ENCODE peak calls at places on chromosome 22, in four cellular contexts. V is A549, Z is HepG2, T is K562. C is an unnamed sample.

GRCh38 chr22:23781533-23781932 is 5.2 kb upstream of the SMARCB1 start:
- DNase-seq in V (peak), Z (no peak), T (peak), C (no peak)

GRCh38 chr22:28802595-28803087 is 2.3 kb upstream of the XBP1 start:
- DNase-seq in V (no peak), Z (peak), T (no peak), C (no peak)

GRCh38 chr22:32926600-32926999 is 125.1 kb downstream of the TIMP3 start:
- DNase-seq in V (peak), Z (peak), T (peak), C (no peak)

GRCh38 chr22:36571991-36572390 is 43.0 kb upstream of the EIF3D start:
- DNase-seq in V (no peak), Z (no peak), T (no peak), C (no peak)

GRCh38 chr22:48968201-48968959 is 859.3 kb downstream of the BRD1 start:
- DNase-seq in V (no peak), Z (peak), T (peak), C (peak)

GRCh38 chr22:35154937-35155387 is 89.0 kb downstream of the ISX start:
- DNase-seq in V (peak), Z (peak), T (peak), C (peak)

GRCh38 chr22:23478175-23478574 is 101.9 kb downstream of the IGLL1 start:
- DNase-seq in V (no peak), Z (no peak), T (peak), C (no peak)

GRCh38 chr22:36573815-36574350 is 44.9 kb upstream of the EIF3D start:
- DNase-seq in V (no peak), Z (no peak), T (no peak), C (no peak)

GRCh38 chr22:21042978-21043855 is 2.5 kb upstream of the LRRC74B start:
- DNase-seq in V (no peak), Z (no peak), T (peak), C (no peak)

GRCh38 chr22:22903355-22903777 is 15.8 kb downstream of the IGLL5 start:
- DNase-seq in V (no peak), Z (no peak), T (peak), C (no peak)

GRCh38 chr22:23862103-23862502 is 4.4 kb downstream of the SLC2A11 start:
- DNase-seq in V (peak), Z (no peak), T (peak), C (peak)

GRCh38 chr22:35334010-35334409 is 34.3 kb downstream of the TOM1 start:
- DNase-seq in V (no peak), Z (no peak), T (no peak), C (no peak)

GRCh38 chr22:19507534-19507861 is 16.7 kb downstream of the CLDN5 start:
- DNase-seq in V (no peak), Z (no peak), T (no peak), C (no peak)

GRCh38 chr22:31229402-31230140 is 17.5 kb downstream of the LIMK2 start:
- DNase-seq in V (no peak), Z (no peak), T (no peak), C (no peak)

GRCh38 chr22:40668611-40669390 is 10.5 kb upstream of the MCHR1 start:
- DNase-seq in V (peak), Z (peak), T (peak), C (no peak)

GRCh38 chr22:19708323-19709011 is 5.8 kb upstream of the SEPTIN5 start:
- DNase-seq in V (no peak), Z (no peak), T (no peak), C (peak)

GRCh38 chr22:23481369-23481768 is 98.7 kb downstream of the IGLL1 start:
- DNase-seq in V (no peak), Z (no peak), T (no peak), C (no peak)

GRCh38 chr22:41197808-41198585 is 7.1 kb upstream of the L3MBTL2 start:
- DNase-seq in V (peak), Z (no peak), T (peak), C (peak)

GRCh38 chr22:20577045-20577444 is 69.6 kb downstream of the MED15 start:
- DNase-seq in V (no peak), Z (no peak), T (no peak), C (no peak)

GRCh38 chr22:19941365-19942070 is at the start of the genes COMT and TXNRD2:
- DNase-seq in V (peak), Z (no peak), T (peak), C (peak)

GRCh38 chr22:39240841-39241631 is 3.7 kb downstream of the PDGFB start:
- DNase-seq in V (peak), Z (peak), T (peak), C (no peak)

GRCh38 chr22:23397618-23398567 is 182.2 kb downstream of the IGLL1 start:
- DNase-seq in V (no peak), Z (no peak), T (no peak), C (peak)

GRCh38 chr22:35873426-35873825 is 155.2 kb downstream of the RBFOX2 start:
- DNase-seq in V (no peak), Z (no peak), T (no peak), C (no peak)

GRCh38 chr22:32618461-32619140 is 144.0 kb downstream of the FBXO7 start:
- DNase-seq in V (no peak), Z (no peak), T (no peak), C (no peak)

GRCh38 chr22:33787645-33788456 is 132.4 kb downstream of the LARGE1 start:
- DNase-seq in V (no peak), Z (no peak), T (no peak), C (no peak)

GRCh38 chr22:31977141-31977781 is 32.9 kb downstream of the YWHAH start:
- DNase-seq in V (peak), Z (peak), T (peak), C (peak)

DNA sequence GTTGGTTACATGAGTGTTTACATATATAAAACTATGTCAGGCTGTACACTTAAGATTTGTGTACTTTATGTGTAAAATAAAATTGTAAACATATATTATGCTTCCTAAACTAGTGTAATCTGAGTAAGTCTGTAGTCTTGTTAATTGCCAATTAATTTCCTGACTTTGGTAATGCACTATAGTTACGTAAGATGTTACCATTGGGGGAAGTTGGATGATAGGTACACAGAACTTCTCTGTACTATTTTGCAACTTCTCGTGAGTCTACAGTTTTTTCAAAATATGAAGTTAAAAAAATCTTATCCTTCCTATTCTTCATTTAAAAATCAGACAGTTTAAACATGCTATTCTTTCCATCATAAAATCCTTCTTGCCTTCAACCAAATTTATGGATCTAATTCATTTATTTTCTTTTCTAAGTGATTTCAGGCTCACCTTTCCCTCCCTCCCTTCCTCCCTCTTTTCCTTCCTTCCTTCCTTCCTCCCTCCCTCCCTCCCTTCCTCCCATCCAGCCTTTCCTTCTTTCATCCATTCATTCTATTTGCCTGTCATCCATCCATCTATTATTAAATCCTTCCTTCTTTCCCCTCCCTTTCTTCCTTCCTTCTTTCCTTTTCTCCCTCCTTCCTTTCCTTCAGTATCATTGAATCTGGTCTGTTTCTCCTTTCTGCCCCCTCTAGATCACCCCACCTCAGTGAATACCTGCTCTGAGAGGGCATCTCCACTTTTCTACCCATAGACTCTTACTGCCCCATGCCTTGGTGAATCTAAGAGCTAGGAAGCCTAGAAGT is 22.1 kb upstream of the ASCC2 start:
- DNase-seq in V (no peak), Z (no peak), T (no peak), C (no peak)
- TF ChIP-seq NR3C1 in V (no peak), Z (no peak), T (no peak), C (no peak)

DNA sequence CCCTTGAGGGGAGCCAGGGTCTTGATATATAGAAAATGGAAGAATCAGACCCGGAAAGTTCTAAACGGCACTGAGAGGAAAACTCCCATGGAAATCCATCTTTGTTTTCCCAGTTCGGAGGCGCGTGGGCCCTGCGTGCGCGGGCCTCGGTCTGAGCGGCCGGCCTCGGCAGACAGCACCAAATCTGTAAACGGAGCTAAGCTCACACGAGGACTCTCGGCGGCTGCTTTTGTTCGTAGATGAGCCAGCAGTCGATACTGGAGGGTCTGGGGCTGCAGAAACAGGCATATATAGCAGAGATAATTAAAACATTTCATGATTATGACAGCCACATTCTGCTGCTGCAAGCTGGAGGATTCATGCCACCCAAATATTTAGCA is 68.5 kb upstream of the PPARA start:
- DNase-seq in V (no peak), Z (no peak), T (no peak), C (peak)
- TF ChIP-seq NR3C1 in V (no peak), Z (no peak), T (no peak), C (no peak)

DNA sequence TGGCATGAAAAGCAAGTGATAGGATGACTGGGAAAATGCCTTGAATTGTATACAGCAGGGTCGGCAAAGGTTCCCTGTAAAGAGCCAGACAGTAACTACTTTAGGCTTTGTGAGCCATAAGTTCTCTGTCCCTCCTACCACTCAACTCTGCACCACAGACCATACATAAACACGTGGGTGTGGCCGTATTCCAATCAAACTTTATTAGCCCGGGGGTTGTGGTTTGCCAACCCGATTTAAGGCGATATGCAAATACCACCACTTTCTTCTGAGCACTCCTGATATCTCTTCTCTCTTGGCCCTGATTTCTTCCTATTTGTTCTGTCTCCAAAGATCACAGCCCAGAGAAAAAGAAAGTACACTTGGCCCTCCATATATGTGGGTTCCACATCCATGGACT is 87.5 kb downstream of the MN1 start:
- DNase-seq in V (no peak), Z (no peak), T (no peak), C (no peak)
- TF ChIP-seq NR3C1 in V (no peak), Z (no peak), T (no peak), C (no peak)

GRCh38 chr22:43847376-43848289 is 14.7 kb downstream of the SULT4A1 start:
- DNase-seq in V (no peak), Z (no peak), T (no peak), C (no peak)
- TF ChIP-seq NR3C1 in V (no peak), Z (no peak), T (no peak), C (no peak)

DNA sequence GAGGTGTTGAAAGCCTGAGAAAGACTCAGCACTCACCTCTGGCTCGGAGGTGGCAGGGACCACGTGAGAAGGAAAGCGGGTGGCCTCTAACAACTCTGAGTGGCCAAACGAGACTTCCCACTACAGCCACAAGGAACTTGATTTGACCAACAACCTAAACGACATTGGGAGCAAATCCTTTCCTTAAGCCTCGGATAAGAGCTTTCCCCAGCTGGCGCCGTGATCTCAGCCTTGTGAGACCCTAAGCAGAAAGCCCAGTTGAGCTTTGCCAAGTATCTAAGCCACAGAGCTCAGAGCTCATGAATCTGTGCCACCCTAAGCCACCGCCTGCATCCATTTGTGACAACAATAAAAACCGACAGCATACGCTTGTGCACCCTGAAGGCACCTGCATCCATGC is 636.0 kb downstream of the TBC1D22A start:
- DNase-seq in V (no peak), Z (no peak), T (no peak), C (no peak)
- TF ChIP-seq NR3C1 in V (no peak), Z (no peak), T (no peak), C (no peak)

GRCh38 chr22:46237453-46238158 is 12.5 kb downstream of the CDPF1 start:
- DNase-seq in V (no peak), Z (no peak), T (no peak), C (no peak)

GRCh38 chr22:46230262-46230901 is 19.7 kb downstream of the CDPF1 start:
- DNase-seq in V (no peak), Z (no peak), T (no peak), C (no peak)

GRCh38 chr22:46234851-46235437 is 15.1 kb downstream of the CDPF1 start:
- DNase-seq in V (no peak), Z (no peak), T (peak), C (no peak)

GRCh38 chr22:46229701-46230100 is 20.4 kb downstream of the CDPF1 start:
- DNase-seq in V (no peak), Z (no peak), T (no peak), C (no peak)

GRCh38 chr22:46233231-46233630 is 16.9 kb downstream of the CDPF1 start:
- DNase-seq in V (no peak), Z (no peak), T (no peak), C (no peak)
- TF ChIP-seq NR3C1 in V (no peak), Z (no peak), T (no peak), C (no peak)